ENCODE peak calls at places on chromosomes 16 and 17, in five cellular contexts. V, F, A, G and O are unnamed samples.

GRCh38 chr17:80612997-80613731 is 68.5 kb downstream of the RPTOR start:
- DNase-seq in F (no peak), V (no peak), A (no peak), G (no peak), O (no peak)

GRCh38 chr16:27264151-27264550 is 4.4 kb downstream of the NSMCE1 start:
- DNase-seq in A (no peak), G (no peak), V (no peak), F (peak), O (peak)

GRCh38 chr17:42203354-42203753 is 9.1 kb upstream of the GHDC start:
- DNase-seq in A (no peak), V (no peak), F (no peak), G (no peak), O (no peak)

GRCh38 chr17:80820331-80820730 is 171.3 kb upstream of the CHMP6 start:
- DNase-seq in V (no peak), G (no peak), F (no peak), A (no peak), O (no peak)

GRCh38 chr17:6082335-6082734 is 12.2 kb downstream of the WSCD1 start:
- DNase-seq in A (no peak), V (no peak), G (no peak), F (no peak), O (no peak)

GRCh38 chr17:49629447-49629846 is 48.5 kb downstream of the SPOP start:
- DNase-seq in G (no peak), F (no peak), V (no peak), A (no peak), O (no peak)

GRCh38 chr17:51217946-51218345 is 41.9 kb downstream of the MBTD1 start:
- DNase-seq in F (no peak), A (no peak), G (no peak), V (no peak), O (no peak)

GRCh38 chr16:78543066-78543465 is 443.6 kb downstream of the WWOX start:
- DNase-seq in F (no peak), A (no peak), V (no peak), G (no peak), O (no peak)

GRCh38 chr17:44636562-44636961 is 19.7 kb upstream of the MEIOC start:
- DNase-seq in F (peak), V (no peak), A (no peak), G (no peak), O (peak)

GRCh38 chr16:31404353-31405064 is 11.4 kb downstream of the ITGAD start:
- DNase-seq in F (peak), A (no peak), G (no peak), V (no peak), O (no peak)

GRCh38 chr16:68992521-68992920 is 112.9 kb upstream of the HAS3 start:
- DNase-seq in F (peak), A (no peak), G (no peak), V (no peak), O (peak)

GRCh38 chr17:45282683-45283644 is 21.1 kb upstream of the SPATA32 start:
- DNase-seq in V (no peak), G (no peak), A (no peak), F (no peak), O (no peak)

GRCh38 chr17:36182176-36183000 is 6.0 kb upstream of the TBC1D3B start:
- DNase-seq in V (no peak), G (no peak), A (no peak), F (no peak), O (no peak)

GRCh38 chr16:53703590-53704444 is at the start of the genes FTO and RPGRIP1L:
- DNase-seq in F (peak), V (peak), G (peak), A (peak), O (peak)

GRCh38 chr17:81049372-81049911 is 14.5 kb downstream of the BAIAP2 start:
- DNase-seq in G (no peak), F (no peak), V (no peak), A (no peak), O (no peak)

GRCh38 chr17:38958756-38959155 is 8.4 kb downstream of the FBXO47 start:
- DNase-seq in F (peak), A (no peak), V (no peak), G (no peak), O (no peak)

GRCh38 chr16:10065014-10065413 is 117.2 kb downstream of the GRIN2A start:
- DNase-seq in F (no peak), G (no peak), A (no peak), V (no peak), O (no peak)

GRCh38 chr16:3051009-3051408 is 4.6 kb downstream of the MMP25 start:
- DNase-seq in A (no peak), V (no peak), F (no peak), G (no peak), O (no peak)

GRCh38 chr16:70253291-70254094 is 1.8 kb upstream of the EXOSC6 start:
- DNase-seq in F (peak), G (peak), A (no peak), V (no peak), O (peak)

GRCh38 chr16:50498756-50499155 is 49.4 kb upstream of the NKD1 start:
- DNase-seq in A (no peak), V (no peak), G (no peak), F (no peak), O (no peak)

GRCh38 chr17:56136316-56136715 is 17.0 kb upstream of the ANKFN1 start:
- DNase-seq in G (no peak), V (no peak), A (no peak), F (no peak), O (no peak)

GRCh38 chr17:4480929-4481898 is 17.5 kb upstream of the SPNS2 start:
- DNase-seq in F (no peak), V (peak), A (no peak), G (peak), O (no peak)

GRCh38 chr17:41739661-41740352 is 5.4 kb upstream of the HAP1 start:
- DNase-seq in G (no peak), V (no peak), F (peak), A (no peak), O (peak)

GRCh38 chr17:78359216-78359935 is 501 bp downstream of the SOCS3 start:
- DNase-seq in A (peak), V (no peak), F (peak), G (no peak), O (no peak)

GRCh38 chr17:83179378-83179777 is 100.0 kb downstream of the METRNL start:
- DNase-seq in A (peak), G (no peak), F (no peak), V (no peak), O (no peak)

GRCh38 chr17:65389426-65389825 is 172.0 kb downstream of the AXIN2 start:
- DNase-seq in F (no peak), G (no peak), A (no peak), V (no peak), O (no peak)

GRCh38 chr17:27651411-27652345 is 20.7 kb downstream of the LGALS9 start:
- DNase-seq in F (peak), A (no peak), V (peak), G (peak), O (peak)

GRCh38 chr16:9364721-9365693 is 273.6 kb downstream of the HAPSTR1 start:
- DNase-seq in V (no peak), A (no peak), G (no peak), F (no peak), O (peak)

GRCh38 chr16:79272141-79272577 is 328.4 kb downstream of the MAF start:
- DNase-seq in G (peak), V (no peak), A (no peak), F (no peak), O (no peak)

GRCh38 chr16:49928176-49928892 is 72.4 kb upstream of the ZNF423 start:
- DNase-seq in V (no peak), A (no peak), F (no peak), G (no peak), O (no peak)

GRCh38 chr17:56597495-56597990 is 4.0 kb downstream of the NOG start:
- DNase-seq in F (no peak), V (no peak), A (peak), G (peak), O (no peak)